ENCODE peak calls at places on chromosomes 5 and 9, in seven cellular contexts. P is NCI-H1105 treated with DMSO at 0.1 percent for 48 hours; H is MCF 10A; B is NCI-H1092; G is left cardiac atrium; U is activated T-cell treated with anti-CD3 and anti-CD28 coated beads, Interleukin-2, amount 50 U/mL, for 72 hours; Y is pulmonary artery endothelial cell. K is an unnamed sample.

GRCh38 chr9:87502446-87503232 is 5.0 kb downstream of the DAPK1 start:
- DNase-seq in P (no peak), H (no peak), B (no peak), G (no peak), U (no peak), Y (no peak), K (no peak)

GRCh38 chr5:170591055-170591454 is 87.2 kb downstream of the KCNIP1 start:
- DNase-seq in P (no peak), H (no peak), B (no peak), G (no peak), U (no peak), Y (no peak), K (no peak)

GRCh38 chr5:139635606-139636206 is 12.4 kb upstream of the CXXC5 start:
- DNase-seq in P (no peak), H (peak; percentile 93), B (peak; percentile 69), G (peak; percentile 89), U (no peak), Y (peak; percentile 49), K (no peak)

GRCh38 chr5:92565673-92566072 is 1015.3 kb downstream of the NR2F1-AS1 start:
- DNase-seq in P (no peak), H (no peak), B (no peak), G (no peak), U (no peak), Y (no peak), K (no peak)

GRCh38 chr5:179129607-179130071 is 69.5 kb downstream of the ZNF354C start:
- DNase-seq in P (no peak), H (no peak), B (no peak), G (no peak), U (no peak), Y (no peak), K (no peak)

GRCh38 chr5:80168388-80169028 is 87.3 kb downstream of the SERINC5 start:
- DNase-seq in P (no peak), H (no peak), B (no peak), G (no peak), U (no peak), Y (no peak), K (no peak)

GRCh38 chr5:135813758-135814157 is 20.7 kb upstream of the SLC25A48 start:
- DNase-seq in P (no peak), H (no peak), B (no peak), G (no peak), U (no peak), Y (no peak), K (no peak)

GRCh38 chr9:137668203-137668602 is 49.4 kb downstream of the EHMT1 start:
- DNase-seq in P (no peak), H (no peak), B (no peak), G (no peak), U (no peak), Y (no peak), K (no peak)

GRCh38 chr5:58085800-58086199 is 374.1 kb downstream of the PLK2 start:
- DNase-seq in P (no peak), H (peak; percentile 79), B (no peak), G (no peak), U (no peak), Y (no peak), K (no peak)

GRCh38 chr9:78601957-78602565 is 305.1 kb downstream of the PSAT1 start:
- DNase-seq in P (peak; percentile 89), H (peak; percentile 67), B (peak; percentile 57), G (no peak), U (peak; percentile 10), Y (no peak), K (peak; percentile 56)

GRCh38 chr5:35461530-35461929 is 156.1 kb upstream of the SPEF2 start:
- DNase-seq in P (no peak), H (no peak), B (no peak), G (no peak), U (no peak), Y (no peak), K (no peak)

GRCh38 chr9:109040571-109040970 is 27.3 kb upstream of the CTNNAL1 start:
- DNase-seq in P (no peak), H (no peak), B (no peak), G (no peak), U (no peak), Y (no peak), K (no peak)

GRCh38 chr9:35690447-35691324 is 961 bp upstream of the TPM2 start:
- DNase-seq in P (peak; percentile 2), H (peak; percentile 52), B (peak; percentile 23), G (peak; percentile 85), U (peak; percentile 39), Y (peak; percentile 33), K (no peak)

GRCh38 chr9:137985637-137986071 is 108.1 kb downstream of the CACNA1B start:
- DNase-seq in P (no peak), H (no peak), B (no peak), G (no peak), U (no peak), Y (no peak), K (no peak)

GRCh38 chr9:5205071-5205470 is 19.6 kb upstream of the INSL6 start:
- DNase-seq in P (no peak), H (no peak), B (no peak), G (no peak), U (no peak), Y (no peak), K (no peak)

GRCh38 chr5:174876-175465 is 16.3 kb upstream of the LRRC14B start:
- DNase-seq in P (no peak), H (no peak), B (no peak), G (peak; percentile 14), U (no peak), Y (no peak), K (no peak)

GRCh38 chr9:131318211-131318610 is 28.7 kb downstream of the PLPP7 start:
- DNase-seq in P (no peak), H (no peak), B (no peak), G (peak; percentile 19), U (no peak), Y (no peak), K (no peak)

GRCh38 chr5:177446184-177447065 is at the start of gene PRR7:
- DNase-seq in P (peak; percentile 40), H (peak; percentile 63), B (peak; percentile 46), G (peak; percentile 70), U (peak; percentile 79), Y (no peak), K (no peak)

GRCh38 chr9:79471577-79472543 is 99.9 kb upstream of the TLE4 start:
- DNase-seq in P (no peak), H (peak; percentile 65), B (peak; percentile 1), G (peak; percentile 70), U (peak; percentile 11), Y (no peak), K (no peak)

GRCh38 chr9:15135167-15135792 is 171.7 kb downstream of the TTC39B start:
- DNase-seq in P (peak; percentile 85), H (peak; percentile 82), B (peak; percentile 80), G (peak; percentile 36), U (peak; percentile 52), Y (peak; percentile 27), K (peak; percentile 25)

GRCh38 chr9:134734270-134734669 is 92.7 kb downstream of the COL5A1 start:
- DNase-seq in P (no peak), H (peak; percentile 67), B (no peak), G (no peak), U (no peak), Y (no peak), K (no peak)

GRCh38 chr5:6849569-6849968 is 136.3 kb downstream of the TENT4A start:
- DNase-seq in P (no peak), H (peak; percentile 19), B (no peak), G (no peak), U (peak; percentile 32), Y (no peak), K (no peak)

GRCh38 chr5:149313151-149313841 is 32.0 kb upstream of the GRPEL2 start:
- DNase-seq in P (no peak), H (no peak), B (no peak), G (no peak), U (no peak), Y (no peak), K (no peak)

GRCh38 chr9:71966601-71967000 is 55.2 kb downstream of the C9orf85 start:
- DNase-seq in P (no peak), H (no peak), B (no peak), G (no peak), U (no peak), Y (no peak), K (no peak)

GRCh38 chr9:127895811-127896210 is 3.6 kb downstream of the ST6GALNAC6 start:
- DNase-seq in P (no peak), H (no peak), B (no peak), G (no peak), U (no peak), Y (no peak), K (no peak)

GRCh38 chr9:7058539-7058938 is 300.8 kb downstream of the KDM4C start:
- DNase-seq in P (peak; percentile 65), H (no peak), B (no peak), G (no peak), U (no peak), Y (no peak), K (no peak)

GRCh38 chr5:73338201-73339126 is 110.1 kb downstream of the FOXD1 start:
- DNase-seq in P (no peak), H (no peak), B (peak; percentile 39), G (peak; percentile 17), U (no peak), Y (no peak), K (no peak)

GRCh38 chr5:71582945-71583584 is 4.1 kb upstream of the MCCC2 start:
- DNase-seq in P (no peak), H (no peak), B (no peak), G (no peak), U (no peak), Y (no peak), K (no peak)

GRCh38 chr5:98468188-98468869 is 305.1 kb upstream of the RGMB start:
- DNase-seq in P (no peak), H (peak; percentile 58), B (no peak), G (no peak), U (no peak), Y (peak; percentile 19), K (peak; percentile 30)

GRCh38 chr5:13346401-13346800 is 598.1 kb downstream of the DNAH5 start:
- DNase-seq in P (no peak), H (peak; percentile 43), B (no peak), G (no peak), U (no peak), Y (no peak), K (no peak)

GRCh38 chr5:60541980-60542379 is 158.0 kb downstream of the DEPDC1B start:
- DNase-seq in P (no peak), H (peak; percentile 3), B (no peak), G (no peak), U (no peak), Y (no peak), K (no peak)

GRCh38 chr9:71285191-71285656 is 163.8 kb upstream of the TRPM3 start:
- DNase-seq in P (peak; percentile 87), H (peak; percentile 74), B (peak; percentile 52), G (peak; percentile 22), U (peak; percentile 46), Y (peak; percentile 7), K (no peak)

GRCh38 chr9:131296452-131296851 is 6.9 kb downstream of the PLPP7 start:
- DNase-seq in P (no peak), H (no peak), B (no peak), G (no peak), U (no peak), Y (no peak), K (no peak)

GRCh38 chr9:706606-707451 is 134.7 kb upstream of the DMRT1 start:
- DNase-seq in P (no peak), H (peak; percentile 75), B (no peak), G (peak; percentile 79), U (peak; percentile 48), Y (no peak), K (no peak)

GRCh38 chr5:168409601-168410458 is 76.4 kb upstream of the RARS1 start:
- DNase-seq in P (no peak), H (peak; percentile 83), B (no peak), G (peak; percentile 33), U (peak; percentile 13), Y (no peak), K (no peak)

GRCh38 chr5:134530375-134531077 is 5.1 kb downstream of the JADE2 start:
- DNase-seq in P (no peak), H (no peak), B (no peak), G (peak; percentile 74), U (no peak), Y (no peak), K (no peak)

GRCh38 chr5:82045526-82046267 is 73.9 kb downstream of the ATG10 start:
- DNase-seq in P (no peak), H (peak; percentile 16), B (no peak), G (no peak), U (no peak), Y (no peak), K (no peak)

GRCh38 chr5:100723229-100723628 is 179.9 kb downstream of the ST8SIA4 start:
- DNase-seq in P (no peak), H (no peak), B (no peak), G (no peak), U (no peak), Y (no peak), K (no peak)

K was measured in keratinocyte.